ENCODE peak calls at places on chromosome 11, in seven cellular contexts. X, H, E, V, K, W and Y are unnamed samples.

GRCh38 chr11:116774661-116775060 is 1.9 kb upstream of the BUD13 start:
- DNase-seq in K (no peak), H (no peak), V (no peak), E (no peak), W (no peak), X (no peak), Y (no peak)

GRCh38 chr11:60563553-60564235 is 48.5 kb downstream of the MS4A13 start:
- DNase-seq in W (peak; percentile 48), E (no peak), H (no peak), X (peak; percentile 10), K (no peak), V (no peak), Y (no peak)

GRCh38 chr11:16785520-16786128 is 47.2 kb downstream of the C11orf58 start:
- DNase-seq in E (peak; percentile 75), K (peak; percentile 63), W (peak; percentile 76), H (peak; percentile 75), X (peak; percentile 77), V (peak; percentile 17), Y (peak; percentile 84)

GRCh38 chr11:2671748-2672147 is 28.0 kb downstream of the KCNQ1OT1 start:
- DNase-seq in K (no peak), H (no peak), X (no peak), E (no peak), V (no peak), W (peak; percentile 17), Y (no peak)

GRCh38 chr11:125940145-125940544 is 5.7 kb upstream of the VSIG10L2 start:
- DNase-seq in V (no peak), K (no peak), E (no peak), X (no peak), H (no peak), W (no peak), Y (no peak)

GRCh38 chr11:28773606-28774005 is 665.4 kb downstream of the METTL15 start:
- DNase-seq in X (no peak), V (no peak), K (no peak), W (no peak), E (no peak), H (no peak), Y (no peak)

GRCh38 chr11:1863352-1864215 is 10.7 kb downstream of the LSP1 start:
- DNase-seq in E (peak; percentile 33), W (no peak), X (peak; percentile 71), V (no peak), K (peak; percentile 29), H (peak; percentile 86), Y (peak; percentile 86)

GRCh38 chr11:32555091-32555490 is 28.5 kb upstream of the EIF3M start:
- DNase-seq in E (no peak), X (no peak), K (no peak), W (no peak), H (no peak), V (no peak), Y (no peak)

GRCh38 chr11:945986-946385 is 20.3 kb downstream of the AP2A2 start:
- DNase-seq in K (peak; percentile 59), W (no peak), V (no peak), X (peak; percentile 27), H (no peak), E (no peak), Y (no peak)

GRCh38 chr11:45181595-45182550 is 35.4 kb downstream of the PRDM11 start:
- DNase-seq in K (no peak), H (no peak), X (no peak), W (no peak), V (no peak), E (no peak), Y (no peak)

GRCh38 chr11:63882555-63883242 is 34.3 kb downstream of the RCOR2 start:
- DNase-seq in E (no peak), H (no peak), V (no peak), W (peak; percentile 69), X (no peak), K (no peak), Y (peak; percentile 79)

GRCh38 chr11:29002816-29003215 is 894.6 kb downstream of the METTL15 start:
- DNase-seq in K (no peak), H (no peak), E (no peak), W (no peak), V (no peak), X (no peak), Y (no peak)

GRCh38 chr11:6737872-6738466 is 33.8 kb downstream of the OR2AG2 start:
- DNase-seq in V (no peak), E (peak; percentile 80), K (peak; percentile 41), W (peak; percentile 47), H (peak; percentile 34), X (peak; percentile 45), Y (peak; percentile 11)

GRCh38 chr11:41431784-41432183 is 27.7 kb downstream of the LRRC4C start:
- DNase-seq in V (no peak), K (peak; percentile 16), H (no peak), X (peak; percentile 3), E (peak; percentile 3), W (no peak), Y (peak; percentile 36)
- TF ChIP-seq RFX5 in V (no peak), K (no peak), H (no peak), X (no peak), E (no peak), W (no peak), Y (no peak)

GRCh38 chr11:92667446-92668165 is 301.8 kb upstream of the MTNR1B start:
- DNase-seq in H (no peak), W (no peak), V (no peak), E (no peak), K (no peak), X (no peak), Y (no peak)
- TF ChIP-seq RFX5 in H (no peak), W (no peak), V (no peak), E (no peak), K (no peak), X (no peak), Y (no peak)

DNA sequence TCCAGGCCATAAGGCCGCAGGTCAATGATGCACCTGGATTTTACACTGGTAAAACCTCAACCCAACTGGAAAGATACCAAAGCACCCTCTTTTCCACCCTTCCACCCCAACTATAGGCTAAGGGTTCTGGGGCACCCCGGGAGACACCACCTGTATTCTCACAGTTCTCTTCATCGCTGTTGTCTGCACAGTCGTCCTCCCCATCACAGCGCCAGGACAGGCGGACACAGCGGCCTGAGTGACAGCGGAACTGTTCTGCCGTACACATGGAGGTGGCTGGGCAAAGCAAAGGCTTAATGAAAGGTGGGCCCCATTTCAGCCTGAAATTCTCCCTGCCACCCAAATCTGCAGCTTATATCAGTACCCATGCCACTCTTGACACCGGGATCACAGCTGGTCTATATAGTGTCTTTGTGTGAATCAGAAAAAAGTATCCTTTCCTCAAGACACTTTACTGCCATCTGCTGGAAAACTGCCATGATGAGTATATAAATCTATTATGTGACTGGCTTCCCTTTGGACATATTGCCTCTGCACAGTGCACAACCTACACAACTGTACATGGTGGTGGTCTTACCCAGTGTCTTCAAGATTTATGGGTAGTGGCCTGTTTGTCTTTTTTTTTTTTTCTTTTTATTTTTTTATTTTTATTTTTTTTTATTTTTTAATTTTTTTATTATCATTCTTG is 21.5 kb downstream of the LRP4 start:
- DNase-seq in H (peak; percentile 37), W (no peak), X (peak; percentile 68), K (peak; percentile 52), E (peak; percentile 70), V (no peak), Y (peak; percentile 63)
- TF ChIP-seq RFX5 in H (no peak), W (no peak), X (no peak), K (no peak), E (no peak), V (no peak), Y (no peak)

DNA sequence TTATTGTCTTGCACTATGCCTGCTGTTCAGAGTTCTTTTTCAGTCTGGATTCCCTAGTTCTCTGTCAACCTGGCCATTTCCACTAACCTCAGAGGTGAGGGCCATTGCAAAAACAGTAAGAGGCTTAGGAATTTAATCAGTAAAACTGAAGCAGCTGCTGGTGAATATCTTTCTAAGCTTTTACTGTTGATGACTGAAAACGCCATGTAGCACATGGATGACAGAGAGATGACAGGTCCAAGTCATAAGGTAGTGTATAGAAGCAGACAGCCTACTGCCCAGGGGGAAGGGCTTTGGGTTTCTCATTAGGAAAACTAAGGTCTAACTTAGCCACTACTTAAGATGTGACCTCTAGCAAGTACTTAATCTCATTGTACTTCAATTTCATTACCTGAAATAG is 152.6 kb upstream of the DDI1 start:
- DNase-seq in V (no peak), E (no peak), H (no peak), K (no peak), X (no peak), W (no peak), Y (no peak)
- TF ChIP-seq RFX5 in V (no peak), E (no peak), H (no peak), K (no peak), X (no peak), W (no peak), Y (no peak)

DNA sequence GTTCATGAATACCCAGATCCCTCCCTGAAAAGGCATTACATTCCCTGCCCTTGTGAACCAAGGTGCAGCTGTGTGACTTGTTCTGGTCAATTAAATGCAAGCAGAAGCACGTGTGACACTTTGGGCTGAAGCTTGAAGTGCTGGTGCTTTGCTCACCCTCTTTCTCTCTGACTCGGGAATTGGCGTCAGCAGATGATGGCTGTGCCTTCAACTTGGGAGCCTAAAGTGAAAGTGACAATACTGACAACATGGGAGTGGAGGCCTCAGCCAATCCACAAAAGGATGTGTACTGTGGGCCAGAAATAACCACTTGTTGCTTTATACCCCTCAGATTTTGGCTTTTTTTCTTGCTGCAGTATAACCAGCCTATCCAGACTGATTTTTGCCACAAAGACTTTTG is 148.3 kb upstream of the THY1 start:
- DNase-seq in H (no peak), E (no peak), X (no peak), W (no peak), K (no peak), V (no peak), Y (no peak)
- TF ChIP-seq RFX5 in H (no peak), E (no peak), X (no peak), W (no peak), K (no peak), V (no peak), Y (no peak)

DNA sequence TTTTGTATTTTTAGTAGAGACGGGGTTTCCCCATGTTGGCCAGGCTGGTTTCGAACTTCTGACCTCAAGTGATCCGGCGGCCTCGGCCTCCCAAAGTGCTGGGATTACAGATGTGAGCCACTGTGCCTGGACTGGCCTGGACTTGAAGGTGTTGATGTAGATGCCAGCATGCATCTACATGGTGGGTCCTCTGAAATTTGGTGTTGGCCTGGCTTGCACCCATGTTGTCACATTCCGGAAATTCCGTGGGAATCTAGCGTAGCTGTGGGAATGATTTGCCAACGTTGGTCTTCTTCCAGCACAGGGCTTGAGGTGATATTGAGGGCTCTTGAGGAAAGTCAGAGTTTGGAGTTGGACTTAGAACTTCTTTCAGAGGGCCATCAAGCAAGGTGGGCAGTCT is 6.5 kb downstream of the PACS1 start:
- DNase-seq in V (no peak), K (no peak), H (no peak), W (no peak), X (no peak), E (no peak), Y (no peak)
- TF ChIP-seq RFX5 in V (no peak), K (no peak), H (no peak), W (no peak), X (no peak), E (no peak), Y (no peak)

DNA sequence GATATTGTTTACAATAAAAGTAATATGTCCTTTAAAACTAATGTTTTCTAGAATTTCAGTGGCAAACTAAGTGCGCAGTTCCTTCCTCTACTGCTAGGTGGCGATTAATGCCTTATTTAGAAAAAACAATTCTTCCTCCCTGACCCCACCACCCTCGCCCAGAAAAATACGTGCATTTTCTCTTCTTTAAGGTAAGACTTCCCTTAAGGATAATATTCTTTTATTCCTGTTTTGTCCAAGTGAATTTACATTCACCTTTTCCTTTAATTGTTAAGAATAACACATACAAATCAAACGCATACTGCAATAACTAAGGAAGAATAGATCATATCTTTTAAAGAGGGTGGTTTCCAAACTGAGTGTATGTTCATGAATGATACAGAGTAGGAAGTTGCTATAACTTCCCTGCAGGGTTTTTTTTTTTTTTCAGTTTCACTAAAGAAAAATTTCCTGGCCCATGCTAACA is 17.0 kb upstream of the PSMA1 start:
- DNase-seq in V (no peak), H (peak; percentile 15), E (peak; percentile 63), K (peak; percentile 20), W (no peak), X (peak; percentile 44), Y (peak; percentile 68)
- TF ChIP-seq RFX5 in V (no peak), H (no peak), E (no peak), K (no peak), W (no peak), X (no peak), Y (no peak)